ENCODE peak calls at places on chromosomes 6 and 20, in nine cellular contexts. N is upper lobe of left lung; U is lung; Q is uterus; A is adrenal gland; Z is CD8-positive, alpha-beta memory T cell; B is body of pancreas; L is astrocyte; X is hepatocyte. G is an unnamed sample.

GRCh38 chr20:32356935-32357868 is 929 bp upstream of the ASXL1 start:
- DNase-seq in X (peak; percentile 80), N (peak; percentile 52), L (peak; percentile 42), A (peak; percentile 55), Q (peak; percentile 38), Z (no peak), B (peak; percentile 45), U (peak; percentile 38), G (no peak)

GRCh38 chr6:144781836-144782235 is 496.7 kb downstream of the UTRN start:
- DNase-seq in A (no peak), N (no peak), Z (no peak), B (no peak), U (no peak), L (no peak), Q (no peak), X (no peak), G (no peak)

GRCh38 chr6:506508-506907 is 115.0 kb downstream of the IRF4 start:
- DNase-seq in U (no peak), A (no peak), X (no peak), L (no peak), N (no peak), Z (no peak), Q (no peak), B (no peak), G (no peak)

GRCh38 chr6:37960139-37960935 is 140.8 kb downstream of the ZFAND3 start:
- DNase-seq in X (no peak), A (no peak), Q (no peak), U (no peak), Z (no peak), N (no peak), B (no peak), L (no peak), G (no peak)

GRCh38 chr6:35140991-35141720 is at the start of gene TCP11:
- DNase-seq in B (no peak), U (no peak), L (no peak), Z (no peak), A (peak; percentile 31), X (no peak), Q (no peak), N (no peak), G (no peak)

GRCh38 chr6:23890543-23891227 is 235.3 kb upstream of the NRSN1 start:
- DNase-seq in B (no peak), X (no peak), A (no peak), U (no peak), Q (no peak), N (no peak), Z (no peak), L (peak; percentile 9), G (no peak)

GRCh38 chr20:46004813-46005505 is 3.7 kb upstream of the MMP9 start:
- DNase-seq in U (no peak), N (peak; percentile 77), X (no peak), Z (peak; percentile 61), B (no peak), A (peak; percentile 41), Q (no peak), L (no peak), G (no peak)

GRCh38 chr6:6230286-6230685 is 90.2 kb downstream of the F13A1 start:
- DNase-seq in U (no peak), B (no peak), X (peak; percentile 71), N (no peak), Z (no peak), L (no peak), A (no peak), Q (no peak), G (no peak)

GRCh38 chr6:91704531-91704930 is 1117.7 kb upstream of the MAP3K7 start:
- DNase-seq in Q (no peak), L (peak; percentile 86), B (no peak), N (no peak), X (no peak), Z (no peak), U (no peak), A (no peak), G (no peak)

GRCh38 chr6:32178547-32179440 is 589 bp downstream of the RNF5 start:
- DNase-seq in B (no peak), U (no peak), L (no peak), X (peak; percentile 53), A (no peak), N (no peak), Z (no peak), Q (no peak), G (no peak)

GRCh38 chr6:26502169-26502568 is 2.1 kb downstream of the BTN1A1 start:
- DNase-seq in Z (no peak), L (no peak), Q (no peak), B (no peak), N (no peak), A (no peak), X (peak; percentile 20), U (no peak), G (no peak)

GRCh38 chr6:72272958-72273357 is 348.9 kb upstream of the KCNQ5 start:
- DNase-seq in Q (no peak), B (no peak), U (no peak), X (no peak), N (no peak), Z (no peak), L (peak; percentile 63), A (no peak), G (no peak)

GRCh38 chr6:43705996-43706395 is 18.4 kb upstream of the MRPS18A start:
- DNase-seq in X (no peak), A (no peak), Q (no peak), Z (no peak), U (no peak), B (no peak), N (no peak), L (no peak), G (no peak)
- H3K27ac ChIP-seq in X (peak overlapping the region; percentile 89), A (no peak overlapping the region), Q (peak overlapping the region; percentile 85), Z (no peak overlapping the region), U (no peak overlapping the region), B (no peak overlapping the region), N (peak overlapping the region; percentile 49), L (no peak overlapping the region), G (peak overlapping the region; percentile 51)

DNA sequence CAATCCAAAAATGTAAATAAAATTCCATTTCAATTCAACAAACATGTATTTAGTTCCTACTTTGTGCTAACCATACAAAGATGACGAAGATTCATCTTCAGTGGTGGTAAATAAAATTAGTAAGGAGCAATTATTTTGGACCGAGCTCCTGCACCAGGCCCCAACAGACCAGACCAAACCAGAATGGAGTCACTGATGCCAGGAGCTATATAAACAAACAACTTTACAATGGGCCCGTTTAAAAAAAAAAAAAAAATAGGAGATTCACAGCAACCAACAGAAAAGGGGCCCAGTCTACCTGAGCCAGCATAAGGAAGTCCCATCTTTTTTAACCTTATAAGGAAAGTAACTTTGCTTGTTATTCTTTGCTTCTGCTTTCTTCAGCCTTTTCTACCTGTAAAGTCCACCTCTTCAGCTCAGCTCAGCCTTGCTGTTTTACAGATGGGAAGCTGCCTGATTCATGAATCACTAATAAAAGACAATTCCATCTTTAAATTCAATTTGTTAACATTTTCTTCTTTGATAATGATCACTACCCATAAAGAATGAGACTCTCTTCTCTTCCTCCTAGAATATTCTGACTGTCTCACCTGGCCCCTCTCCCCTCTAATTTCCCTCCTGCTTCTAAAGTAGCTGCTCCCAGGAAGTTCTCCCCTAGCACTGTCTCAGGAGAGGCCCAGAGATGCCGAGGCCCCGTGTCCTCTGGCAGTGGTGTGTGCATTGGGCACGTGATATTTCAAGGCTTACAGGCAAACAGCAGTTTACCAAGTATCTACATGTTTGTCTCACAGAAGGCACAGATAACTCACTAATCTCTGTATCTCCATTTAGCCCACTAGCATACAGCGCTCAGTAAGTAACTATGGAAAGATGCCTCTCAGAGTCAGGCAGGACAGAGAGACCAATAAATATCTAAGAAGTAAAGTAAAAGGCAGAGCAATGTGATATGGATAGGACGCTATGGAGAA is 8.4 kb downstream of the MBOAT1 start:
- DNase-seq in L (no peak), X (peak; percentile 30), N (no peak), B (no peak), U (no peak), A (no peak), Q (no peak), Z (no peak), G (no peak)
- H3K4me1 ChIP-seq in L (no peaks in the 10 kb centered on the region), X (peaks cover 21% of the 10 kb centered on the region), N (peaks cover 43% of the 10 kb centered on the region), B (peaks cover 55% of the 10 kb centered on the region), U (peaks cover 11% of the 10 kb centered on the region), A (peaks cover 20% of the 10 kb centered on the region), Q (no peaks in the 10 kb centered on the region), Z (peaks cover 44% of the 10 kb centered on the region), G (peaks cover 65% of the 10 kb centered on the region)

DNA sequence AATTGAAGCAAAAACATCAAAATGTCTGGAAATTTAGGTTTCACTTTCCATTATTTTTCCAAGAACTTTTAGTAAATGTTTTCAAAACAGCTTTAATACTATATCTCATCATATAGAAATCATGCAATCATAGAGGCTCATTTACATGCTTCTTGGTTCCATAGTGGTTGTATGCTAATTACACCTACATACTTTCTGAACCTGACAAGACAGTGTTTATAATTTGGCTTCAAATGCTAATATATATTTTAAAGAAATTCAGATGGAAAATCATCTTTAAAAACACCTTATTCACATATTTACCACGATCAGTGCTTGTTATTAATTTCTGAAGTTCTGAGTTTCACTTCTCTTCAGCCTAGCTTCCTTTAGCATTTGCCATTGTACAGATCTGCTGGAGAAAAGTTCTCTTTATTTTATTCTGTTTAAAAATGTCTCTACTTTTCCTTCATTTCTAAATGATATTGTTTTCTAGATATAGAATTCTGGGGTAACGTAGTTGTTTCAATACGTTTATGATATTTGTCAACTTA is 89.9 kb downstream of the PLCB1 start:
- DNase-seq in N (no peak), B (no peak), Q (no peak), X (no peak), U (no peak), A (no peak), Z (no peak), L (no peak), G (no peak)
- H3K27ac ChIP-seq in N (no peak overlapping the region), B (no peak overlapping the region), Q (no peak overlapping the region), X (no peak overlapping the region), U (no peak overlapping the region), A (no peak overlapping the region), Z (no peak overlapping the region), L (no peak overlapping the region), G (no peak overlapping the region)

GRCh38 chr6:14031516-14031915 is 86.1 kb upstream of the CD83 start:
- DNase-seq in X (no peak), Q (no peak), B (no peak), Z (no peak), U (no peak), L (peak; percentile 52), A (no peak), N (no peak), G (no peak)

GRCh38 chr6:14025160-14025559 is 92.4 kb upstream of the CD83 start:
- DNase-seq in A (no peak), B (no peak), N (no peak), U (no peak), Z (no peak), Q (no peak), X (no peak), L (no peak), G (no peak)

GRCh38 chr6:14026831-14027539 is 90.6 kb upstream of the CD83 start:
- DNase-seq in L (peak; percentile 66), U (no peak), X (no peak), B (no peak), N (no peak), A (no peak), Z (no peak), Q (no peak), G (no peak)

GRCh38 chr6:14028631-14029030 is 88.9 kb upstream of the CD83 start:
- DNase-seq in A (no peak), U (no peak), Z (no peak), N (no peak), L (no peak), X (no peak), Q (no peak), B (no peak), G (no peak)

DNA sequence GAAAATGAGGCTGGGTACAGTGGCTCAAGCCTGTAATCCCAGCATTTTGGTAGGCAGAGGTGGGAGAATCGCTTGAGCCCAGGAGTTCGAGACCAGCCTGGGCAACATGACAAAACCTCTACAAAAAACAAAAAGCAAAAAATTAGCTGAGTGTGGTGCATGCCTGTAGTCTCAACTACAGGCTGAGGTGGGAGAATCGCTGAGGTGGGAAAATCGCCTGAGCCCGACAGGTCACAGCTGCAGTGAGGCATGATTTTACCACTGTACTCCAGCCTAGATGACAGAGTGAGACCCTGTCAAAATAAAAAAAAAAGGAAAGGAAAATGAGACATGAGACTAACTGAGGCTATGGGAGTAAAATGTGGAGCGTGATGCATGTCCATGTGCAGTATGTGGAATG is 88.0 kb upstream of the CD83 start:
- DNase-seq in B (no peak), A (no peak), Z (no peak), L (no peak), Q (no peak), U (no peak), X (no peak), N (no peak), G (no peak)
- H3K4me1 ChIP-seq in B (peaks cover 8% of the 10 kb centered on the region), A (no peaks in the 10 kb centered on the region), Z (no peaks in the 10 kb centered on the region), L (peaks cover 2% of the 10 kb centered on the region), Q (no peaks in the 10 kb centered on the region), U (no peaks in the 10 kb centered on the region), X (no peaks in the 10 kb centered on the region), N (no peaks in the 10 kb centered on the region), G (no peaks in the 10 kb centered on the region)